ENCODE peak calls at places on chromosomes 5 and 9, in ten cellular contexts. One of them, this sample, is unnamed.

GRCh38 chr9:81588148-81588874 is 101.0 kb downstream of the TLE1 start:
- DNase-seq in right atrium auricular region: no peak
- DNase-seq in cardiac muscle cell: peak; percentile 21
- DNase-seq in OCI-LY7: no peak
- DNase-seq in AG04450: peak; percentile 21
- DNase-seq in adrenal gland: peak; percentile 88
- DNase-seq in dorsolateral prefrontal cortex: no peak
- DNase-seq in transverse colon: peak; percentile 44
- DNase-seq in testis: no peak
- DNase-seq in GM23338: no peak
- DNase-seq in this sample: peak; percentile 86

GRCh38 chr5:150487199-150488061 is 20.5 kb upstream of the NDST1 start:
- DNase-seq in right atrium auricular region: no peak
- DNase-seq in cardiac muscle cell: peak; percentile 36
- DNase-seq in OCI-LY7: peak; percentile 79
- DNase-seq in AG04450: no peak
- DNase-seq in adrenal gland: peak; percentile 74
- DNase-seq in dorsolateral prefrontal cortex: no peak
- DNase-seq in transverse colon: peak; percentile 46
- DNase-seq in testis: peak; percentile 67
- DNase-seq in GM23338: no peak
- DNase-seq in this sample: no peak

GRCh38 chr5:6545036-6545693 is 87.7 kb downstream of the NSUN2 start:
- DNase-seq in right atrium auricular region: peak; percentile 52
- DNase-seq in cardiac muscle cell: no peak
- DNase-seq in OCI-LY7: no peak
- DNase-seq in AG04450: no peak
- DNase-seq in adrenal gland: no peak
- DNase-seq in dorsolateral prefrontal cortex: no peak
- DNase-seq in transverse colon: no peak
- DNase-seq in testis: no peak
- DNase-seq in GM23338: no peak
- DNase-seq in this sample: peak; percentile 58

GRCh38 chr5:178677429-178677828 is 50.6 kb upstream of the CLK4 start:
- DNase-seq in right atrium auricular region: no peak
- DNase-seq in cardiac muscle cell: no peak
- DNase-seq in OCI-LY7: no peak
- DNase-seq in AG04450: no peak
- DNase-seq in adrenal gland: no peak
- DNase-seq in dorsolateral prefrontal cortex: no peak
- DNase-seq in transverse colon: no peak
- DNase-seq in testis: no peak
- DNase-seq in GM23338: no peak
- DNase-seq in this sample: no peak

GRCh38 chr5:57825026-57825683 is 342.5 kb upstream of the ACTBL2 start:
- DNase-seq in right atrium auricular region: no peak
- DNase-seq in cardiac muscle cell: peak; percentile 20
- DNase-seq in OCI-LY7: no peak
- DNase-seq in AG04450: peak; percentile 76
- DNase-seq in adrenal gland: no peak
- DNase-seq in dorsolateral prefrontal cortex: no peak
- DNase-seq in transverse colon: no peak
- DNase-seq in testis: no peak
- DNase-seq in GM23338: no peak
- DNase-seq in this sample: no peak

GRCh38 chr5:82147860-82148573 is 130.1 kb downstream of the RPS23 start:
- DNase-seq in right atrium auricular region: no peak
- DNase-seq in cardiac muscle cell: peak; percentile 90
- DNase-seq in OCI-LY7: no peak
- DNase-seq in AG04450: no peak
- DNase-seq in adrenal gland: no peak
- DNase-seq in dorsolateral prefrontal cortex: no peak
- DNase-seq in transverse colon: no peak
- DNase-seq in testis: no peak
- DNase-seq in GM23338: no peak
- DNase-seq in this sample: no peak

GRCh38 chr5:61551637-61552313 is 219.7 kb downstream of the ZSWIM6 start:
- DNase-seq in right atrium auricular region: no peak
- DNase-seq in cardiac muscle cell: peak; percentile 56
- DNase-seq in OCI-LY7: no peak
- DNase-seq in AG04450: no peak
- DNase-seq in adrenal gland: no peak
- DNase-seq in dorsolateral prefrontal cortex: no peak
- DNase-seq in transverse colon: no peak
- DNase-seq in testis: no peak
- DNase-seq in GM23338: no peak
- DNase-seq in this sample: no peak

GRCh38 chr9:113520109-113520642 is 56.6 kb downstream of the RGS3 start:
- DNase-seq in right atrium auricular region: no peak
- DNase-seq in cardiac muscle cell: no peak
- DNase-seq in OCI-LY7: no peak
- DNase-seq in AG04450: no peak
- DNase-seq in adrenal gland: no peak
- DNase-seq in dorsolateral prefrontal cortex: no peak
- DNase-seq in transverse colon: peak; percentile 64
- DNase-seq in testis: no peak
- DNase-seq in GM23338: no peak
- DNase-seq in this sample: no peak

GRCh38 chr9:126615791-126616447 is 2.2 kb downstream of the LMX1B start:
- DNase-seq in right atrium auricular region: no peak
- DNase-seq in cardiac muscle cell: no peak
- DNase-seq in OCI-LY7: no peak
- DNase-seq in AG04450: no peak
- DNase-seq in adrenal gland: no peak
- DNase-seq in dorsolateral prefrontal cortex: no peak
- DNase-seq in transverse colon: no peak
- DNase-seq in testis: no peak
- DNase-seq in GM23338: peak; percentile 69
- DNase-seq in this sample: no peak
- H3K4me3 ChIP-seq in right atrium auricular region: peak overlapping the region; percentile 42
- H3K4me3 ChIP-seq in cardiac muscle cell: no peak overlapping the region
- H3K4me3 ChIP-seq in OCI-LY7: no peak overlapping the region
- H3K4me3 ChIP-seq in AG04450: no peak overlapping the region
- H3K4me3 ChIP-seq in adrenal gland: no peak overlapping the region
- H3K4me3 ChIP-seq in dorsolateral prefrontal cortex: no peak overlapping the region
- H3K4me3 ChIP-seq in transverse colon: no peak overlapping the region
- H3K4me3 ChIP-seq in testis: no peak overlapping the region
- H3K4me3 ChIP-seq in GM23338: peak overlapping the region; percentile 50
- H3K4me3 ChIP-seq in this sample: peak overlapping the region; percentile 67

DNA sequence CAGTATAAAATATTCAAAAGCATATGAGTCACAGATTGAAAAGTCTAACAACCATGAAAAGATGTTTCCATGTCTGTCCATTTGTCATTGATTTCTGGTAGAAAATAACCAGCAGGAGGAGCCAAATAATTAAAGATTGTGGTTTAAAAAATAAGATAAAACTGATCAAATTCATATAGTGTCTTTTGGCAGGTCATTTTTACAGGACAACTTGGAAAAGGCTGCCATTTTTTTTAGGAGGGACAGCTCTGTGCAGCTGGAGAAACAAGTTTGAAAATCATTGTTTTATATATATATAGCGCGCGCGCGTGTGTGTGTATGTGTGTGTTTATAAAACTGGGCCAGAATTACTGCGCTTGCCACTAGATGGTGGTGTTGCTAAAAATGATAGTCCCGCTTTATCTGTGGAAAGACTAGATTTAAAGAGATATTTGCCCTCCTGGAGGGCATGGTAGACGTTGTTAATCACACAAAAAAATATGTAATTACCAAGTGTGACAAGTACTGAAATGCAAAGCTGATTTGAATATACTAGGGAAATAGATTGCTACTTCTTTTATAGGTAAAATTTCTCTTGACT is 1.3 kb upstream of the TRMO start:
- DNase-seq in right atrium auricular region: peak; percentile 86
- DNase-seq in cardiac muscle cell: peak; percentile 83
- DNase-seq in OCI-LY7: peak; percentile 90
- DNase-seq in AG04450: peak; percentile 53
- DNase-seq in adrenal gland: peak; percentile 95
- DNase-seq in dorsolateral prefrontal cortex: peak; percentile 57
- DNase-seq in transverse colon: peak; percentile 85
- DNase-seq in testis: peak; percentile 87
- DNase-seq in GM23338: peak; percentile 81
- DNase-seq in this sample: no peak
- H3K27ac ChIP-seq in right atrium auricular region: peak overlapping the region; percentile 92
- H3K27ac ChIP-seq in cardiac muscle cell: no peak overlapping the region
- H3K27ac ChIP-seq in OCI-LY7: peak overlapping the region; percentile 85
- H3K27ac ChIP-seq in AG04450: no peak overlapping the region
- H3K27ac ChIP-seq in adrenal gland: peak overlapping the region; percentile 95
- H3K27ac ChIP-seq in dorsolateral prefrontal cortex: peak overlapping the region; percentile 80
- H3K27ac ChIP-seq in transverse colon: peak overlapping the region; percentile 94
- H3K27ac ChIP-seq in testis: peak overlapping the region; percentile 1
- H3K27ac ChIP-seq in GM23338: no peak overlapping the region
- H3K27ac ChIP-seq in this sample: no peak overlapping the region

GRCh38 chr5:116042375-116042774 is 10.1 kb downstream of the ARL14EPL start:
- DNase-seq in right atrium auricular region: no peak
- DNase-seq in cardiac muscle cell: no peak
- DNase-seq in OCI-LY7: no peak
- DNase-seq in AG04450: no peak
- DNase-seq in adrenal gland: no peak
- DNase-seq in dorsolateral prefrontal cortex: no peak
- DNase-seq in transverse colon: no peak
- DNase-seq in testis: no peak
- DNase-seq in GM23338: no peak
- DNase-seq in this sample: no peak

GRCh38 chr5:116038817-116039216 is 6.5 kb downstream of the ARL14EPL start:
- DNase-seq in right atrium auricular region: no peak
- DNase-seq in cardiac muscle cell: no peak
- DNase-seq in OCI-LY7: peak; percentile 75
- DNase-seq in AG04450: no peak
- DNase-seq in adrenal gland: no peak
- DNase-seq in dorsolateral prefrontal cortex: no peak
- DNase-seq in transverse colon: no peak
- DNase-seq in testis: no peak
- DNase-seq in GM23338: no peak
- DNase-seq in this sample: no peak

GRCh38 chr5:116035123-116035522 is 2.9 kb downstream of the ARL14EPL start:
- DNase-seq in right atrium auricular region: no peak
- DNase-seq in cardiac muscle cell: no peak
- DNase-seq in OCI-LY7: no peak
- DNase-seq in AG04450: no peak
- DNase-seq in adrenal gland: no peak
- DNase-seq in dorsolateral prefrontal cortex: no peak
- DNase-seq in transverse colon: no peak
- DNase-seq in testis: no peak
- DNase-seq in GM23338: no peak
- DNase-seq in this sample: no peak

GRCh38 chr5:116032991-116033390 is 719 bp downstream of the ARL14EPL start:
- DNase-seq in right atrium auricular region: no peak
- DNase-seq in cardiac muscle cell: no peak
- DNase-seq in OCI-LY7: no peak
- DNase-seq in AG04450: no peak
- DNase-seq in adrenal gland: no peak
- DNase-seq in dorsolateral prefrontal cortex: no peak
- DNase-seq in transverse colon: no peak
- DNase-seq in testis: no peak
- DNase-seq in GM23338: no peak
- DNase-seq in this sample: no peak

DNA sequence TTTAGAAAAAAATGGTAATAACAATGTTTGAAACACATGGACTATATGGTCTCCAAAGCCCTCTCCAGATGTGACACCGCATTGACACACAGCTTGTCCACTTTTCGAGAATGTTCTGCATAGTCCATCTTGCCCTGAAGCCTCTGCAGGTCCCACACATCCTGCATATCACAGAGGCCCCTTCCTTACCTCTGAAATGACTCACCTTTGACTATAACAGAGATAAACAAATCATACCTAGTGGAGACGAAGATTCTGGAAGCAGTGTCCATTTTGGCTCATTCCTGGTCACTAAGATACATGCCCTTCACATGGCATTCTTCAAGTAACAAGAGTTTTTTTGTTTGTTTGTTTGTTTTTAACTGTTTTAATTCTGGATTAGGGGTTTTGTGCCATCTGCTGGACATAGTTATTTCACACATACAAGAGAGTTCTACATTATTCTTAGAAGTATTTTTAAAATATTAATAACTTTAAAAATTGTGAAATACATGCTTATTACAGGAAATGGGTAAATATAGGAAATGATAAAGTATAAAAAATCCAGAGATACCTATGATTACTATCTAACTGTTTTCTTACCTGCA is 5.1 kb downstream of the ARL14EPL start:
- DNase-seq in right atrium auricular region: no peak
- DNase-seq in cardiac muscle cell: peak; percentile 21
- DNase-seq in OCI-LY7: no peak
- DNase-seq in AG04450: no peak
- DNase-seq in adrenal gland: no peak
- DNase-seq in dorsolateral prefrontal cortex: no peak
- DNase-seq in transverse colon: no peak
- DNase-seq in testis: no peak
- DNase-seq in GM23338: no peak
- DNase-seq in this sample: no peak
- TF ChIP-seq CTCF in right atrium auricular region: no peak
- TF ChIP-seq CTCF in cardiac muscle cell: peak; percentile 26
- TF ChIP-seq CTCF in OCI-LY7: peak; percentile 71
- TF ChIP-seq CTCF in AG04450: peak; percentile 25
- TF ChIP-seq CTCF in adrenal gland: no peak
- TF ChIP-seq CTCF in dorsolateral prefrontal cortex: no peak
- TF ChIP-seq CTCF in transverse colon: no peak
- TF ChIP-seq CTCF in testis: no peak
- TF ChIP-seq CTCF in GM23338: no peak
- TF ChIP-seq CTCF in this sample: no peak

GRCh38 chr5:159088371-159088770 is 11.3 kb downstream of the EBF1 start:
- DNase-seq in right atrium auricular region: no peak
- DNase-seq in cardiac muscle cell: no peak
- DNase-seq in OCI-LY7: peak; percentile 22
- DNase-seq in AG04450: no peak
- DNase-seq in adrenal gland: no peak
- DNase-seq in dorsolateral prefrontal cortex: no peak
- DNase-seq in transverse colon: no peak
- DNase-seq in testis: no peak
- DNase-seq in GM23338: no peak
- DNase-seq in this sample: no peak

GRCh38 chr5:159092288-159092687 is 7.4 kb downstream of the EBF1 start:
- DNase-seq in right atrium auricular region: no peak
- DNase-seq in cardiac muscle cell: no peak
- DNase-seq in OCI-LY7: no peak
- DNase-seq in AG04450: no peak
- DNase-seq in adrenal gland: no peak
- DNase-seq in dorsolateral prefrontal cortex: no peak
- DNase-seq in transverse colon: no peak
- DNase-seq in testis: no peak
- DNase-seq in GM23338: no peak
- DNase-seq in this sample: no peak

GRCh38 chr5:159091051-159091450 is 8.7 kb downstream of the EBF1 start:
- DNase-seq in right atrium auricular region: no peak
- DNase-seq in cardiac muscle cell: no peak
- DNase-seq in OCI-LY7: no peak
- DNase-seq in AG04450: no peak
- DNase-seq in adrenal gland: no peak
- DNase-seq in dorsolateral prefrontal cortex: no peak
- DNase-seq in transverse colon: no peak
- DNase-seq in testis: no peak
- DNase-seq in GM23338: no peak
- DNase-seq in this sample: no peak

GRCh38 chr5:159091596-159091995 is 8.1 kb downstream of the EBF1 start:
- DNase-seq in right atrium auricular region: no peak
- DNase-seq in cardiac muscle cell: no peak
- DNase-seq in OCI-LY7: no peak
- DNase-seq in AG04450: no peak
- DNase-seq in adrenal gland: no peak
- DNase-seq in dorsolateral prefrontal cortex: no peak
- DNase-seq in transverse colon: no peak
- DNase-seq in testis: no peak
- DNase-seq in GM23338: no peak
- DNase-seq in this sample: no peak

DNA sequence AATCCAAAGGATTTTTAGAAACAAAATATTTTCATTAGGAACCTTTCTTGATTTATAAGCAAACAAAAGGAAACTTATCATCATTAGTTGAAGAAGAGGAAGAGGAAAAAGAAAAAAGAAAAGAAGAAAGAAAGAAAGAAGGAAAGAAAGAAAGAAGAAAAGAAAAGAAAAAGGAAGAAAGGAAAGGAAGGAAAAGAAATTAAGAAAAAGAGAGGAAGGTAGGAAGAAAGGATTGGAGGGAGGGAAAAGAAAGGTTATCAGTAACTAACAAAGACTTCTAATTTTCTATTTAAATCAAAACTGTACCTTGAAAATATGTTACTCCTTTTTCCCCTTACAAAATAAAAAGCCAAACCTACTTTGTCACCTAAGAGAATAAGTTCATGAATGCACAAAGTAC is 10.0 kb downstream of the EBF1 start:
- DNase-seq in right atrium auricular region: no peak
- DNase-seq in cardiac muscle cell: no peak
- DNase-seq in OCI-LY7: no peak
- DNase-seq in AG04450: no peak
- DNase-seq in adrenal gland: no peak
- DNase-seq in dorsolateral prefrontal cortex: no peak
- DNase-seq in transverse colon: no peak
- DNase-seq in testis: no peak
- DNase-seq in GM23338: no peak
- DNase-seq in this sample: no peak
- H3K4me3 ChIP-seq in right atrium auricular region: no peak overlapping the region
- H3K4me3 ChIP-seq in cardiac muscle cell: no peak overlapping the region
- H3K4me3 ChIP-seq in OCI-LY7: no peak overlapping the region
- H3K4me3 ChIP-seq in AG04450: no peak overlapping the region
- H3K4me3 ChIP-seq in adrenal gland: no peak overlapping the region
- H3K4me3 ChIP-seq in dorsolateral prefrontal cortex: no peak overlapping the region
- H3K4me3 ChIP-seq in transverse colon: no peak overlapping the region
- H3K4me3 ChIP-seq in testis: no peak overlapping the region
- H3K4me3 ChIP-seq in GM23338: no peak overlapping the region
- H3K4me3 ChIP-seq in this sample: no peak overlapping the region